ENCODE peak calls at places on chromosomes 12 and 14, in nine cellular contexts. B is KG1, D is HTR-8/SVneo, H is astrocyte, P is neural crest cell, I is HFFc6, S is occipital lobe, A is A172, J is iPS DF 19.7. R is an unnamed sample.
A peak's percentile ranks its signal among the peaks of the same experiment; 100 is the strongest.

GRCh38 chr14:20044243-20044642 is 8.4 kb upstream of the OR4K13 start:
- DNase-seq in B (no peak), D (no peak), H (no peak), P (no peak), I (no peak), S (no peak), A (no peak), J (no peak), R (no peak)

GRCh38 chr12:65184176-65184857 is 14.9 kb downstream of the LEMD3 start:
- DNase-seq in B (no peak), D (no peak), H (no peak), P (no peak), I (no peak), S (no peak), A (no peak), J (no peak), R (no peak)

GRCh38 chr14:56733396-56733795 is 76.9 kb downstream of the OTX2 start:
- DNase-seq in B (no peak), D (no peak), H (no peak), P (no peak), I (no peak), S (no peak), A (no peak), J (peak; percentile 59), R (no peak)

GRCh38 chr12:78473136-78473535 is 391.4 kb upstream of the SYT1 start:
- DNase-seq in B (no peak), D (no peak), H (peak; percentile 60), P (no peak), I (no peak), S (no peak), A (no peak), J (no peak), R (no peak)

GRCh38 chr12:70962226-70962794 is 41.8 kb upstream of the PTPRR start:
- DNase-seq in B (peak; percentile 14), D (no peak), H (no peak), P (no peak), I (no peak), S (no peak), A (no peak), J (no peak), R (no peak)

GRCh38 chr12:23949212-23950010 is at the start of gene SOX5:
- DNase-seq in B (no peak), D (no peak), H (peak; percentile 75), P (peak; percentile 48), I (no peak), S (peak; percentile 11), A (no peak), J (peak; percentile 25), R (no peak)

GRCh38 chr12:104722541-104723534 is 235.3 kb downstream of the SLC41A2 start:
- DNase-seq in B (no peak), D (no peak), H (no peak), P (no peak), I (no peak), S (no peak), A (no peak), J (no peak), R (no peak)

GRCh38 chr14:95269493-95269892 is 50.2 kb downstream of the CLMN start:
- DNase-seq in B (no peak), D (no peak), H (no peak), P (no peak), I (no peak), S (no peak), A (no peak), J (no peak), R (no peak)

GRCh38 chr14:71610149-71610548 is 322.1 kb upstream of the RGS6 start:
- DNase-seq in B (no peak), D (no peak), H (no peak), P (no peak), I (no peak), S (no peak), A (no peak), J (no peak), R (no peak)

GRCh38 chr14:102941419-102942011 is 19.1 kb downstream of the AMN start:
- DNase-seq in B (no peak), D (no peak), H (no peak), P (no peak), I (no peak), S (no peak), A (no peak), J (no peak), R (no peak)

GRCh38 chr12:92538970-92539749 is 163.6 kb upstream of the PLEKHG7 start:
- DNase-seq in B (peak; percentile 61), D (peak; percentile 37), H (peak; percentile 87), P (no peak), I (peak; percentile 6), S (no peak), A (peak; percentile 87), J (no peak), R (no peak)

GRCh38 chr14:104757238-104757585 is 4.3 kb downstream of the SIVA1 start:
- DNase-seq in B (no peak), D (no peak), H (no peak), P (no peak), I (no peak), S (no peak), A (no peak), J (no peak), R (no peak)

GRCh38 chr12:107967170-107967569 is 161.9 kb upstream of the WSCD2 start:
- DNase-seq in B (no peak), D (no peak), H (no peak), P (no peak), I (no peak), S (no peak), A (peak; percentile 38), J (no peak), R (no peak)

GRCh38 chr12:51323317-51323960 is 535 bp downstream of the BIN2 start:
- DNase-seq in B (no peak), D (no peak), H (no peak), P (no peak), I (no peak), S (no peak), A (no peak), J (no peak), R (no peak)

GRCh38 chr12:6178981-6179761 is 21.0 kb upstream of the CD9 start:
- DNase-seq in B (no peak), D (no peak), H (peak; percentile 80), P (peak; percentile 37), I (peak; percentile 66), S (no peak), A (no peak), J (no peak), R (no peak)